ENCODE peak calls at places on chromosome 20, in ten cellular contexts. Y, J, C, D, E, I, U, Z, H and K are unnamed samples.

GRCh38 chr20:31496761-31497295 is 17.4 kb upstream of the HM13 start:
- DNase-seq in E (no peak), I (no peak), Z (peak), U (peak), C (peak), H (no peak), J (no peak), Y (no peak), D (no peak), K (no peak)

GRCh38 chr20:56897318-56897962 is 268.3 kb downstream of the TFAP2C start:
- DNase-seq in Y (no peak), H (no peak), D (no peak), Z (no peak), E (no peak), J (no peak), I (no peak), C (no peak), U (no peak), K (no peak)

GRCh38 chr20:40331699-40332098 is 357.3 kb downstream of the MAFB start:
- DNase-seq in Y (no peak), J (peak), E (no peak), D (no peak), H (no peak), C (peak), Z (no peak), U (no peak), I (no peak), K (no peak)

GRCh38 chr20:12638633-12639360 is 370.0 kb upstream of the SPTLC3 start:
- DNase-seq in U (no peak), E (no peak), I (no peak), C (no peak), Y (no peak), D (no peak), H (no peak), J (no peak), Z (no peak), K (no peak)

GRCh38 chr20:51926670-51927305 is 124.5 kb upstream of the SALL4 start:
- DNase-seq in Y (no peak), H (no peak), Z (no peak), J (no peak), U (peak), D (peak), I (no peak), C (no peak), E (no peak), K (no peak)

GRCh38 chr20:2151805-2152727 is 50.4 kb downstream of the STK35 start:
- DNase-seq in C (no peak), Z (peak), H (no peak), J (peak), I (peak), Y (no peak), E (no peak), D (no peak), U (no peak), K (no peak)

GRCh38 chr20:52190437-52191131 is 995 bp downstream of the ZFP64 start:
- DNase-seq in Y (peak), Z (peak), E (no peak), I (peak), C (peak), J (no peak), U (peak), H (peak), D (peak), K (peak)

GRCh38 chr20:19729672-19730071 is 28.4 kb upstream of the RIN2 start:
- DNase-seq in I (no peak), D (no peak), U (peak), Y (no peak), E (no peak), J (no peak), C (no peak), Z (no peak), H (no peak), K (no peak)

GRCh38 chr20:9103955-9104354 is 35.1 kb downstream of the PLCB4 start:
- DNase-seq in H (no peak), E (no peak), I (no peak), C (no peak), Z (no peak), Y (no peak), D (no peak), J (no peak), U (no peak), K (no peak)

GRCh38 chr20:62922451-62922921 is 3.8 kb downstream of the DIDO1 start:
- DNase-seq in E (no peak), I (no peak), Z (no peak), Y (no peak), H (no peak), U (no peak), D (no peak), J (no peak), C (no peak), K (no peak)

GRCh38 chr20:40459299-40459698 is 229.7 kb downstream of the MAFB start:
- DNase-seq in D (no peak), E (no peak), J (no peak), I (no peak), C (no peak), H (no peak), Z (no peak), Y (no peak), U (no peak), K (no peak)

GRCh38 chr20:4358566-4358965 is 343.2 kb upstream of the RNF24 start:
- DNase-seq in D (no peak), U (no peak), J (no peak), H (no peak), E (no peak), Y (no peak), C (no peak), I (no peak), Z (no peak), K (no peak)

GRCh38 chr20:64099880-64100565 is 7.3 kb downstream of the NPBWR2 start:
- DNase-seq in Z (no peak), U (no peak), Y (no peak), C (no peak), J (no peak), I (no peak), D (no peak), H (no peak), E (no peak), K (no peak)

GRCh38 chr20:57509665-57510237 is 15.2 kb downstream of the CTCFL start:
- DNase-seq in C (no peak), U (no peak), J (no peak), H (no peak), D (peak), Y (no peak), I (peak), E (no peak), Z (no peak), K (peak)

GRCh38 chr20:56755201-56755600 is 126.1 kb downstream of the TFAP2C start:
- DNase-seq in D (no peak), I (no peak), Z (no peak), Y (no peak), E (no peak), H (no peak), J (no peak), C (no peak), U (no peak), K (no peak)

GRCh38 chr20:10427060-10427692 is 6.8 kb downstream of the MKKS start:
- DNase-seq in Y (no peak), U (no peak), D (peak), C (peak), Z (peak), E (no peak), I (peak), J (peak), H (peak), K (peak)

GRCh38 chr20:29497261-29497671 is 1760.2 kb upstream of the DEFB115 start:
- DNase-seq in U (no peak), I (no peak), D (no peak), Y (no peak), J (peak), C (no peak), Z (no peak), E (no peak), H (no peak), K (no peak)

GRCh38 chr20:21450572-21450971 is 53.2 kb upstream of the NKX2-4 start:
- DNase-seq in U (no peak), J (no peak), D (no peak), E (no peak), Y (no peak), I (no peak), H (no peak), C (peak), Z (no peak), K (no peak)

GRCh38 chr20:39853664-39854063 is 835.4 kb downstream of the MAFB start:
- DNase-seq in Z (no peak), J (no peak), I (no peak), Y (no peak), D (no peak), H (no peak), U (no peak), C (no peak), E (no peak), K (no peak)

GRCh38 chr20:25437153-25437581 is 29.7 kb downstream of the GINS1 start:
- DNase-seq in J (no peak), H (no peak), I (no peak), C (no peak), E (no peak), D (no peak), U (no peak), Y (no peak), Z (no peak), K (no peak)

GRCh38 chr20:15166744-15167143 is 829.3 kb upstream of the FLRT3 start:
- DNase-seq in Y (no peak), J (no peak), I (no peak), E (no peak), D (no peak), U (no peak), C (no peak), Z (no peak), H (no peak), K (no peak)

GRCh38 chr20:9442858-9443257 is 71.5 kb upstream of the LAMP5 start:
- DNase-seq in Z (no peak), C (no peak), D (no peak), H (no peak), I (peak), Y (peak), J (no peak), E (no peak), U (no peak), K (no peak)

GRCh38 chr20:42461321-42461720 is 728.4 kb downstream of the PTPRT start:
- DNase-seq in I (no peak), Y (no peak), J (no peak), U (no peak), C (no peak), E (no peak), D (no peak), Z (no peak), H (no peak), K (no peak)

GRCh38 chr20:9068896-9069663 is at the start of gene PLCB4:
- DNase-seq in Z (peak), C (no peak), Y (no peak), E (no peak), H (no peak), I (peak), D (no peak), U (peak), J (no peak), K (peak)

GRCh38 chr20:58233881-58234528 is 5.6 kb upstream of the ANKRD60 start:
- DNase-seq in Z (peak), D (peak), Y (no peak), J (no peak), I (no peak), C (no peak), H (no peak), U (no peak), E (no peak), K (peak)

GRCh38 chr20:64077876-64078551 is 1.3 kb downstream of the RGS19 start:
- DNase-seq in C (no peak), J (peak), Z (no peak), U (no peak), H (no peak), E (no peak), I (peak), Y (no peak), D (peak), K (no peak)

GRCh38 chr20:8361008-8361652 is 229.1 kb downstream of the PLCB1 start:
- DNase-seq in U (no peak), H (no peak), Z (no peak), D (peak), Y (no peak), J (no peak), I (no peak), E (no peak), C (peak), K (no peak)

GRCh38 chr20:63532449-63532971 is 4.7 kb downstream of the PTK6 start:
- DNase-seq in E (no peak), U (no peak), J (peak), H (no peak), D (no peak), I (no peak), Z (no peak), Y (no peak), C (no peak), K (no peak)

GRCh38 chr20:9028419-9028818 is 40.5 kb upstream of the PLCB4 start:
- DNase-seq in Z (no peak), J (no peak), I (no peak), H (no peak), D (no peak), C (no peak), Y (no peak), E (no peak), U (no peak), K (no peak)

GRCh38 chr20:19889011-19889953 is 127.9 kb upstream of the NAA20 start:
- DNase-seq in C (peak), Y (no peak), E (no peak), Z (peak), U (peak), J (peak), I (no peak), D (no peak), H (peak), K (no peak)

GRCh38 chr20:50470249-50470858 is 39.8 kb upstream of the PTPN1 start:
- DNase-seq in Y (no peak), E (no peak), Z (no peak), H (no peak), D (no peak), I (no peak), J (no peak), U (no peak), C (no peak), K (no peak)
- TF ChIP-seq POLR2A in Y (no peak), E (no peak), Z (no peak), H (no peak), D (no peak), I (no peak), J (no peak), U (no peak), C (no peak), K (no peak)

DNA sequence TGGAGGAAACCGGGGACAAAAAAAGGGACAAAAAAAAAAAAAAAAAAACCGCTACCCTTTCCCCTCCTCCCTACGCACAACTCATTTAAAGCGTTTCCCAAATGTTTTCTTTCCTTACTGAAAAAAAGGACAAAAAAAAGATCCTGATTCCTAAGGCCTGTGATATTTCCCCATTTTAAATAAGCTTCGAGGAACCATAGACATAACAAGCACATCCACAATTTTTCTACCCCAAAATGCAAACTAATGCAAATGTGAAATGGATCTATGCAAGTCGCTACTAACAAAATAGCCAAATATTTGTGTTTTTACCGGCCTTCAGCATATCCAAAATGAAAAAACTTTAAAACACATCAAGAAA is 1.4 kb upstream of the ZNF217 start:
- DNase-seq in I (no peak), C (no peak), E (no peak), Z (no peak), U (no peak), H (no peak), J (no peak), D (no peak), Y (no peak), K (peak)
- TF ChIP-seq POLR2A in I (no peak), C (no peak), E (no peak), Z (no peak), U (no peak), H (no peak), J (no peak), D (no peak), Y (no peak), K (no peak)

GRCh38 chr20:45788351-45788750 is 3.3 kb downstream of the WFDC3 start:
- DNase-seq in I (no peak), D (no peak), H (no peak), E (no peak), U (no peak), C (no peak), Y (no peak), Z (no peak), J (no peak), K (no peak)
- TF ChIP-seq POLR2A in I (no peak), D (no peak), H (no peak), E (no peak), U (no peak), C (no peak), Y (no peak), Z (no peak), J (no peak), K (no peak)

GRCh38 chr20:47501483-47502270 is at the start of gene NCOA3:
- DNase-seq in I (peak), Z (peak), H (peak), J (peak), U (peak), D (peak), Y (peak), E (peak), C (peak), K (peak)
- TF ChIP-seq POLR2A in I (no peak), Z (peak), H (peak), J (peak), U (no peak), D (peak), Y (peak), E (peak), C (peak), K (peak)

GRCh38 chr20:38152175-38153010 is 12.7 kb downstream of the TGM2 start:
- DNase-seq in I (peak), E (peak), U (peak), D (peak), C (peak), Z (peak), J (peak), H (peak), Y (peak), K (peak)
- TF ChIP-seq POLR2A in I (no peak), E (no peak), U (no peak), D (no peak), C (no peak), Z (no peak), J (no peak), H (no peak), Y (no peak), K (no peak)

DNA sequence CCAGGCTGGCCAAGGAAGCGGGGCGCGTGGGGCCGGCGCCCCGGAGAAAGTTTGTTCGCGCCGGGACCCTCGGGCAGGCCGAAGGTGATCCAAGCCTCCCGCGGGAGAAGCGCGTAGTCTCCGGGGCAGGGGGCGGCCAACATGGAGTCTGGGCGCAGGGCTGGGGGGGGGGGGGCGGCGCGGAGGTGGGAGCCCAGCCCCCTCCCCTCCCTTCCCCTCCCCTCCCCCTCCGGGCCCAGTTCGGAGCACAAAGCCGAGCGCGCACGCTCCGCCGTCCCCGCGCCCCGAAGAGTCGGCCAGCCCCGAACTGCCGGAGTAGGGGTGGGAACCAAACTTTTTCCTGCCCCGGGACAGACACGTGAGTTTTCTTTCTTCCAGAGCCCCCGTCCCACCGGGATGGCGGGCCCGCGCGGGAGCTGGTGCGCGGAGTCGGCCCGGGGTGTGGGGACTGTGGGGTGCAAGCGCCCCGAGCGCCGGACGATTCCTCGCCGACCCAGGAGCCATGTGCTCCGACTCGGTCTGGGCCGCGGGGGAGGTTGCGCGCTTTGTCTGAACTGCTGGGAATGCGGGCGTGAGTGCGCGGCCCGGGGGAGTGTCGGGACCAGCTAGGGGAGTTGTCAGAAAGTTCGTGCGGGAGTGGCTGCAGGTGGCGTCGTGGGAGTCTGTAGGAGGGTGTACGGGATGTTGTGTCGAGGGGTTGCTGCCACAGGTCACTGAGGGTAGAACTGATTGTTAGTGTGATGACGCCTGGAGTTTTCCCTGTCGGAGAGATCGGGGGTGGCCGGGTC is 1.1 kb downstream of the TGIF2 start:
- DNase-seq in D (peak), E (no peak), I (peak), Y (peak), J (peak), Z (peak), U (peak), H (peak), C (peak), K (peak)
- TF ChIP-seq POLR2A in D (no peak), E (no peak), I (no peak), Y (peak), J (no peak), Z (peak), U (no peak), H (peak), C (no peak), K (no peak)

GRCh38 chr20:34302723-34303528 is at the start of gene AHCY:
- DNase-seq in D (peak), U (peak), C (peak), H (peak), Y (peak), I (peak), Z (peak), J (peak), E (peak), K (peak)
- TF ChIP-seq POLR2A in D (peak), U (no peak), C (peak), H (peak), Y (peak), I (no peak), Z (peak), J (no peak), E (peak), K (peak)

DNA sequence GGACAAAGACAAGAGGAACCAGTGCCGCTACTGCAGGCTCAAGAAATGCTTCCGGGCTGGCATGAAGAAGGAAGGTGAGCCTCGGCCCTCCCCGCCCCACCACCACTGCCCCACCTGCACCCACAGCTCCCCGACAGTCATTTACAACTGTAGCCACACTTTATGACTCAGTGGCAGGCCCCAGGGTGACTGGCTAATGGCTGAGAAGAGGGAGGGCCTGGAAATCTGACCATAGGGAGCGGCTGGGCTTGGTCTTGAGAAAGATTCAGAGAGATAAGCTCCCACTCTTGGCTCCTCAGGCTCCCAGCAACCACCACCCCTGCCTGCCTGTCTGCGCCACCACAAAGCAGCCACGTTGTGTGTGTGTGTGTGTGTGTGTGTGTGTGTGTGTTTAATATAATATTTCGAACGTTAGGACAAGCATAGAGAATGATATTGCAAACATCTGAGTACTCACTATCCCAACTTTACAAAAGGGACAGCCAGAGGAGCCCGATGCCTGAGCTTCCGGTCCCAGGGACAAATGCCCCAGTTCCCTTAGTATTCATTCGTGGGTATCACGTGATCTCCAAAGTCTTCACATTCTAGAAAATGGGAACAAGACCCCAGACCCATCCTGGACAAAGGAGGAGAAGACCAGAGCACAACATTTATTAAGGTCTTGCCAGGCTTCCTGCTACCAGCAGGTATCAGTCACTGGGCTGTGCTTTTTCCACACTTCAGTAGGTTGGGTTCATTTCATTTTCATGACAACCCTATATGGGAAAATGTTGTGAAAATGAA is 52.1 kb downstream of the HNF4A start:
- DNase-seq in D (peak), U (no peak), Z (no peak), J (peak), I (peak), E (no peak), Y (no peak), C (peak), H (no peak), K (peak)
- TF ChIP-seq POLR2A in D (no peak), U (no peak), Z (no peak), J (no peak), I (no peak), E (no peak), Y (no peak), C (no peak), H (no peak), K (no peak)

GRCh38 chr20:17520583-17520982 is 10.6 kb downstream of the BFSP1 start:
- DNase-seq in C (no peak), J (no peak), H (no peak), E (no peak), I (no peak), Z (no peak), U (peak), D (no peak), Y (no peak), K (no peak)
- TF ChIP-seq POLR2A in C (no peak), J (no peak), H (no peak), E (no peak), I (no peak), Z (no peak), U (no peak), D (no peak), Y (no peak), K (no peak)